ENCODE peak calls at places on chromosomes 12 and 14, in eight cellular contexts. B is endothelial cell of umbilical vein, D is body of pancreas, N is Peyer's patch, O is GM23338, T is GM12864, M is left ventricle myocardium inferior, X is A549. C is an unnamed sample.
A peak's percentile ranks its signal among the peaks of the same experiment; 100 is the strongest.

GRCh38 chr14:45587142-45587541 is 334.1 kb upstream of the MIS18BP1 start:
- DNase-seq in O (no peak), N (no peak), T (no peak), M (no peak), D (no peak), B (no peak), X (no peak), C (no peak)

GRCh38 chr12:7107181-7108041 is 1.6 kb downstream of the C1RL start:
- DNase-seq in N (no peak), O (no peak), B (no peak), X (peak; percentile 47), M (no peak), D (peak; percentile 51), T (no peak), C (no peak)

GRCh38 chr12:388012-388411 is 1.1 kb downstream of the KDM5A start:
- DNase-seq in X (no peak), D (no peak), O (no peak), M (no peak), N (no peak), T (no peak), B (no peak), C (no peak)

GRCh38 chr12:100414756-100415155 is 57.9 kb downstream of the SLC17A8 start:
- DNase-seq in N (no peak), D (no peak), T (no peak), M (no peak), X (no peak), B (no peak), O (peak; percentile 66), C (no peak)

GRCh38 chr12:120903382-120903817 is 758 bp downstream of the SPPL3 start:
- DNase-seq in T (peak; percentile 46), N (peak; percentile 93), D (peak; percentile 78), B (peak; percentile 33), M (peak; percentile 64), X (peak; percentile 40), O (peak; percentile 41), C (peak; percentile 75)

GRCh38 chr12:6552140-6552551 is 3.7 kb downstream of the IFFO1 start:
- DNase-seq in T (no peak), N (no peak), X (no peak), M (peak; percentile 79), D (no peak), B (no peak), O (no peak), C (peak; percentile 79)

GRCh38 chr12:127509066-127509778 is 757.7 kb upstream of the TMEM132C start:
- DNase-seq in B (no peak), N (no peak), D (no peak), O (no peak), M (no peak), X (no peak), T (no peak), C (no peak)

GRCh38 chr12:70576341-70577282 is 60.6 kb downstream of the PTPRB start:
- DNase-seq in O (peak; percentile 92), X (peak; percentile 75), T (peak; percentile 18), D (no peak), M (no peak), B (peak; percentile 68), N (no peak), C (peak; percentile 9)

GRCh38 chr12:8822298-8822697 is at the start of gene A2ML1:
- DNase-seq in D (no peak), M (no peak), B (no peak), O (no peak), X (no peak), N (no peak), T (no peak), C (no peak)

GRCh38 chr14:103594265-103594664 is 31.5 kb downstream of the COA8 start:
- DNase-seq in X (no peak), T (no peak), N (no peak), M (peak; percentile 28), B (no peak), D (peak; percentile 62), O (peak; percentile 51), C (peak; percentile 43)

GRCh38 chr12:130714091-130714590 is 2.0 kb downstream of the RIMBP2 start:
- DNase-seq in T (no peak), M (no peak), N (peak; percentile 34), D (no peak), B (no peak), O (peak; percentile 22), X (no peak), C (no peak)

GRCh38 chr12:52285172-52285745 is 6.1 kb downstream of the KRT81 start:
- DNase-seq in O (no peak), D (no peak), B (no peak), N (no peak), M (no peak), T (no peak), X (peak; percentile 84), C (no peak)

GRCh38 chr14:74239848-74240793 is 872 bp downstream of the VSX2 start:
- DNase-seq in O (peak; percentile 60), B (peak; percentile 11), N (no peak), M (no peak), D (no peak), X (no peak), T (no peak), C (no peak)

GRCh38 chr14:102155150-102155549 is 15.5 kb downstream of the WDR20 start:
- DNase-seq in T (no peak), D (no peak), X (no peak), M (no peak), B (no peak), N (no peak), O (peak; percentile 28), C (no peak)

GRCh38 chr12:94770397-94770759 is 120.0 kb upstream of the TMCC3 start:
- DNase-seq in D (no peak), T (no peak), X (no peak), O (no peak), M (no peak), N (no peak), B (no peak), C (no peak)
- H3K4me3 ChIP-seq in D (no peak overlapping the region), T (no peak overlapping the region), X (no peak overlapping the region), O (no peak overlapping the region), M (no peak overlapping the region), N (no peak overlapping the region), B (no peak overlapping the region), C (no peak overlapping the region)

DNA sequence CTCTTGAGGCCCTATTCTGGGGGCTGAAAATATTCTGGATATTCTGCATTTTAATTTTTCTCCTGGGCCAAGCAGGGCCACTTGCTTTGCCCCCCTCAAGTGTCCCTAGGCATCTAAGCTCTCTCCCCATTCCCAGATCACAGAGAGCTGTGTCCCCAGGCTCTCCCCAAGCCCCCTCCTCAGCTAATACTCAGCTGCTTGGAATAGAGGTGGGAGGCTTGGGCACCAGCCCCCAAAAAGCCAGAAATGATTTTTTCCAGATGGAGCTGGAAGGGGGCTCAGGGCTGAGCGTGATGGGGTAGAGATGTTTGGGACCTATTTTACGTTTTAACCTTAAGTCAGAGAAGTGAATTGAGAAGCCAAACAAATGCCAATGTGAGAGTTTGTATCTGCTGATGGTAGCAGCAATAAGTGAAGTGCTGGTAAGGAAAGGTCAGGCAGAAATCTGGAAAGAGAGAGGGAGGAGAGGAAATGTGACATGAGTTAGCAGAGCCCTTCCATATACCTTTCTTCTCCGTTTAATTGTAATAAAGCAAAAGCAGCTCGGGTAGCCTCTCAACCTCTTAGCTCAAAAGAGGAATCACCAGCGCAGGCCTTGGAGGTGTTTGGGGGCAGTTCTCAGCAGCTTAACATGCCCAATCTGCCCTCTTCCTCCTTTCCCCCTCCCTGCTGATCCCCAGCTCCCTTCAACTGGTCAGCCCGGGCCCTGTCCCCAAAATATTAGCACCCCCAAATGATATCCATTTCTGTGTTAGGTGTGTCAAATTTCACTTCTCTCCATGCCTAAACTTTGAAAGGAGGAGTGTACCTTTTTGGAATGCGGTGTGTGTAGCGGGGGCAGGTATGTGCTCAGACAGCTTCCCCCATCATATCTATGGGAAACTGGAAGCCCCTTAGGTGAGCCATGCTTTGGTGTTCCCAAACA is 5.0 kb upstream of the HOXC6 start:
- DNase-seq in B (no peak), D (no peak), N (no peak), T (no peak), O (no peak), X (no peak), M (no peak), C (no peak)
- TF ChIP-seq CTCF in B (no peak), D (no peak), N (no peak), T (no peak), O (no peak), X (no peak), M (no peak), C (no peak)

GRCh38 chr12:43148711-43149110 is 403.3 kb downstream of the ADAMTS20 start:
- DNase-seq in B (no peak), X (no peak), D (no peak), M (no peak), N (no peak), T (no peak), O (no peak), C (no peak)

GRCh38 chr12:43143278-43143677 is 408.7 kb downstream of the ADAMTS20 start:
- DNase-seq in O (no peak), M (no peak), X (no peak), T (no peak), N (no peak), D (no peak), B (no peak), C (no peak)

GRCh38 chr12:43151406-43152080 is 400.5 kb downstream of the ADAMTS20 start:
- DNase-seq in M (no peak), X (no peak), T (no peak), O (no peak), D (no peak), B (no peak), N (no peak), C (no peak)

DNA sequence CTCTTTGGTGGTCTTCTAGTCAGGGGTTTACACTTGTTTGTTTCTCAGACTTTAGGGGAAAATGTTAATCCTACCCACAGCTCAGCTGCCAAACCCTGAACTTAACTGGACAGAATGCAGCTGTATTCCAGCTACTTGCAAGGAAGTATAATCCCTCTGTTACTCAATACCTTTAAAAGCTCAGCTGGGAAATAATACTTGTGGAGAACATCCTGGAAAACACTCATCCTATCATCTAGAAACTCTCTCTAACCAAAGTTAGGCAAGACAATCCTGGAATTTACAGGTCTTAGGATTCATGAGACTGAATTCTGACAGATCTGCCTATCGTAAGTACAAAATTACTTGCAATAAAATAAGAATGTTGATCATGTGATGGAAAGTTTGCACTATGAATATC is 404.1 kb downstream of the ADAMTS20 start:
- DNase-seq in M (no peak), N (no peak), X (no peak), T (no peak), O (no peak), D (no peak), B (no peak), C (no peak)
- H3K4me3 ChIP-seq in M (no peak overlapping the region), N (no peak overlapping the region), X (no peak overlapping the region), T (no peak overlapping the region), O (no peak overlapping the region), D (no peak overlapping the region), B (no peak overlapping the region), C (no peak overlapping the region)

GRCh38 chr14:47039336-47039735 is 387.8 kb upstream of the RPL10L start:
- DNase-seq in M (no peak), T (no peak), B (no peak), O (no peak), N (no peak), X (no peak), D (no peak), C (no peak)

GRCh38 chr14:47040490-47040889 is 388.9 kb upstream of the RPL10L start:
- DNase-seq in M (no peak), T (no peak), O (peak; percentile 78), X (peak; percentile 31), N (no peak), B (peak; percentile 51), D (no peak), C (no peak)

DNA sequence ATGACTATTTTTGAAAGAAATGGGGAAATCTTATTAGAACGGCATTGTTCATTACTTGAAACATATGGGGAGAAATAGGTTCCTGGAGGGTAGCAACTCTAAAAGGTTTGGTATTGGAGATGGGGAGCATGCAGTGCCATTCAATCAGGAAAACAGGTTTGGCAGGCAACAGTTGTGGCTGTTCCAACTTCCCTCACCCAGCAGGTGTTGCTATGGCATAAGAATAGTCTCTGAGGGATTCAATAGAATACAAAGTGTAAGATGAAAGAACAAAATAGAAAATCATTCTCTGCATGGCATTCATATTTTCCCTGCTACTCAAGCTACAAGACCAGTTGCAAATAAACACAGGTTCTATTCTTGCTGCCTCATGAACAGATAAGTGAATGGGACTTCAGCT is 393.3 kb upstream of the RPL10L start:
- DNase-seq in M (no peak), X (no peak), O (peak; percentile 83), B (peak; percentile 41), T (no peak), D (no peak), N (no peak), C (no peak)
- TF ChIP-seq CTCF in M (no peak), X (no peak), O (peak; percentile 81), B (no peak), T (no peak), D (no peak), N (no peak), C (no peak)

C was measured in heart left ventricle.